ENCODE peak calls at places on chromosome 1, in five cellular contexts. V, W, H, B and X are unnamed samples.
A peak's percentile ranks its signal among the peaks of the same experiment; 100 is the strongest.

GRCh38 chr1:6248798-6249731 is 5.1 kb downstream of the HES3 start:
- DNase-seq in V (peak; percentile 60), W (peak; percentile 67), B (no peak), H (no peak), X (no peak)

GRCh38 chr1:22932803-22933470 is 39.7 kb downstream of the LACTBL1 start:
- DNase-seq in H (peak; percentile 5), V (no peak), B (no peak), W (no peak), X (no peak)

GRCh38 chr1:65150583-65151263 is 2.7 kb downstream of the AK4 start:
- DNase-seq in W (no peak), V (peak; percentile 61), H (no peak), B (no peak), X (no peak)

GRCh38 chr1:56362994-56363770 is 216.2 kb downstream of the PLPP3 start:
- DNase-seq in H (no peak), B (no peak), W (no peak), V (no peak), X (no peak)

GRCh38 chr1:245875581-245876263 is 631.4 kb downstream of the SMYD3 start:
- DNase-seq in W (no peak), V (no peak), H (no peak), B (no peak), X (no peak)

GRCh38 chr1:2523891-2524609 is 2.3 kb downstream of the PANK4 start:
- DNase-seq in W (no peak), H (no peak), B (no peak), V (no peak), X (no peak)

GRCh38 chr1:204924013-204924759 is 53.5 kb downstream of the NFASC start:
- DNase-seq in V (peak; percentile 93), W (no peak), B (no peak), H (no peak), X (no peak)

GRCh38 chr1:59272507-59272906 is 24.4 kb upstream of the FGGY start:
- DNase-seq in H (peak; percentile 55), B (no peak), W (no peak), V (no peak), X (no peak)

GRCh38 chr1:109762039-109762585 is 1.6 kb downstream of the EPS8L3 start:
- DNase-seq in V (no peak), W (peak; percentile 28), B (no peak), H (no peak), X (peak; percentile 7)

GRCh38 chr1:172390620-172391491 is 29.6 kb upstream of the C1orf105 start:
- DNase-seq in H (peak; percentile 44), B (peak; percentile 21), W (peak; percentile 35), V (peak; percentile 46), X (peak; percentile 37)

GRCh38 chr1:193685986-193686385 is 499.6 kb upstream of the B3GALT2 start:
- DNase-seq in W (no peak), V (no peak), H (no peak), B (no peak), X (no peak)

DNA sequence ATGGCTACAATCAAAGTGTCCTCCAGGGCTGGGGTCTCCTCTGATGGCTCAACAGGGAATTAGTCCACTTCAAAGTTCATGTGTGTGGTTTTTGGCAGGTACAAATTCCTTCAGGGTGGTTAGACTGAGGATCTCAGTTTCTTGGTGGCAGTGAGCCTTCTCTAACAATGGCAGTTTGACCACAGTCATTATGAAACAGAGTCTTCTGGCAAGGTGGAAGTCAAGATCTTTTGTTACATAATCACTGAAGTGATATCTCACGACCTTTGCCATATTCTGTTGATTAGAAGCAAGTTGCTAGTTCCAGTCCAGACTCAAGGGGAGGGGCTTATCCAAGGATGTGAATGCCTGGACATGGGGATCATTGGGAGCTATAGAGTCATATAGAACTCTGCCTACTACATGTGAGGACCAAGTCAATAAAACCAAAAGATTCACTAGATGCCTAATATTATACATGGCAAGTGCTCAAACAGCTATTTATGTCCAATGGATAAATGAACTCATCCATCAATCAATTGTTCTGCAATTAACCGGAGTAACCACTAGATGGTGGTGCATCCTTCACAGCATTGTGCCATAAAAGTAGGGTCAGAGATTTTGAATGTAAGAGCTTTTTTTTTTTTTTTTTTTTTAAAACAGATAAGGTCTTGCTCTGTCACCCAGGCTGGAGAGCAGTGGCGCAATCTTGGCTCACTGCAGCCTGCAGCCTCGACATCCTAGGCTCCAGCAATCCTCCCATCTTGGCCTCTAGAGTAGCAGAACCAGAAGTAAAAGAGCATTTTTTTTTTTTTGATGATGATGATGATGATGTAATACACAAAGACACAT is 131.9 kb downstream of the CRB1 start:
- DNase-seq in V (peak; percentile 79), H (peak; percentile 25), B (peak; percentile 59), W (no peak), X (peak; percentile 56)
- TF ChIP-seq CTCF in V (peak; percentile 77), H (peak; percentile 50), B (peak; percentile 83), W (no peak), X (peak; percentile 82)

DNA sequence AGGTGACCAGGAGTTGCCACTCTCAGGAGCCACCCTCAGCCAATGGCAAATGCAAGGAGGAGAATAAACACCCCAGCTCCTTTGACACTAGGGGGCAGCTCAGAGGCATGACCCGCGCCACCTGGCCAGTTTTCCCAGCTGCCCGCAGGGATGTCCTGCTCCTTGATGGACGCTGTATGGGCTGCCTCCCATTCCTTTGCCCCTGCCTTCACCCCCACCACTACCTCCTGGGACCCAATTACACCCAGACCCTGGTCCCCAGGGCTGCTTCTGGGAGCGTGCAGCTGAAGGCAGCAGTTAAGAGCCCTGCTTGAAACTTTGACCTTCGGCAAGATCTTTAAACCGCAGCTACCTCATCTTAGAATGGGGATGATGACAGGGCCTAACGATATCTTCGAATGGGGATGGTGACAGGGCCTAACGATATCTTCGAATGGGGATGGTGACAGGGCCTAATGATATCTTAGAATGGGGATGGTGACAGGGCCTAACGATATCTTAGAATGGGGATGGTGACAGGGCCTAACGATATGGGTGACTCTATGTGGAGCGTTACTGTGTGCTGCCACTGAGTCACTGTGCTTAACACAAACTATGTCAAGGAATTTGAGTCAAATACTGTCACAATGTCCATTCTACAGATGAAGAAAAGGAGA is 163.0 kb upstream of the KAZN start:
- DNase-seq in B (no peak), W (no peak), H (peak; percentile 21), V (peak; percentile 75), X (no peak)
- TF ChIP-seq CTCF in B (no peak), W (no peak), H (no peak), V (peak; percentile 68), X (peak; percentile 60)

GRCh38 chr1:92298573-92299476 is at the start of the genes GLMN and RPAP2:
- DNase-seq in W (peak; percentile 88), B (peak; percentile 58), H (peak; percentile 92), V (peak; percentile 90), X (peak; percentile 89)
- TF ChIP-seq CTCF in W (no peak), B (peak; percentile 17), H (no peak), V (no peak), X (peak; percentile 3)

GRCh38 chr1:54714881-54715492 is 674 bp upstream of the TTC4 start:
- DNase-seq in B (no peak), H (no peak), V (no peak), W (no peak), X (no peak)

GRCh38 chr1:54710841-54711240 is 4.8 kb upstream of the TTC4 start:
- DNase-seq in H (no peak), B (no peak), W (no peak), V (no peak), X (no peak)

GRCh38 chr1:54716299-54717047 is 812 bp downstream of the TTC4 start:
- DNase-seq in W (no peak), V (no peak), H (no peak), B (peak; percentile 67), X (no peak)

GRCh38 chr1:54711536-54711935 is 4.1 kb upstream of the TTC4 start:
- DNase-seq in B (no peak), W (no peak), V (no peak), H (no peak), X (no peak)

GRCh38 chr1:54715493-54716298 is at the start of gene TTC4:
- DNase-seq in W (peak; percentile 89), B (peak; percentile 64), H (peak; percentile 95), V (peak; percentile 93), X (peak; percentile 89)
- TF ChIP-seq CTCF in W (no peak), B (no peak), H (no peak), V (no peak), X (no peak)

GRCh38 chr1:214452152-214452806 is 99.1 kb downstream of the PTPN14 start:
- DNase-seq in V (peak; percentile 64), B (no peak), H (no peak), W (no peak), X (no peak)
- TF ChIP-seq CTCF in V (peak; percentile 62), B (peak; percentile 52), H (no peak), W (no peak), X (no peak)

DNA sequence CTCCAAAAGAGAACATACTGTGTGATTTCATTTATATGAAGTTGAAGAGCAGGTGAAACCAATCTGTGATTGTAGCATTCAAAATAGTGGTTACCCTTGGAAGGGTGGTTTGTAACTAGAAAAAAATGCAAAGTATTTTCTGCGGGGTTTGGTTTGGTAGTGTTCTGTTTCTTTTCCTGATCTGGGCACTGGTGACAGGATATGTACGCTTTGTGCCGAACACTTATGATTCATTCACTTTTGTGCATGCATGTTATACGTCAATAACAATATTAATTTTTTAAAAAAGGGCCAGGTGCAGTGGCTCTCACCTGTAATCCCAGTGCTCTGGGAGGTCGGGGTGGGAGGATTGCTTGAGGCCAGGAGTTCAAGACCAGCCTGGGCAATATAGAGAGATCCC is 63.8 kb downstream of the CD34 start:
- DNase-seq in H (no peak), B (no peak), W (no peak), V (no peak), X (no peak)
- TF ChIP-seq CTCF in H (no peak), B (no peak), W (no peak), V (no peak), X (no peak)

GRCh38 chr1:155934933-155935590 is 849 bp upstream of the KHDC4 start:
- DNase-seq in W (no peak), H (no peak), V (peak; percentile 45), B (no peak), X (peak; percentile 34)

GRCh38 chr1:155932487-155932886 is 1.7 kb downstream of the KHDC4 start:
- DNase-seq in B (no peak), H (no peak), W (no peak), V (no peak), X (no peak)

GRCh38 chr1:155933591-155934096 is 569 bp downstream of the KHDC4 start:
- DNase-seq in V (no peak), H (no peak), B (no peak), W (no peak), X (peak; percentile 54)

GRCh38 chr1:155932085-155932484 is 2.1 kb downstream of the KHDC4 start:
- DNase-seq in W (no peak), B (no peak), V (no peak), H (no peak), X (no peak)

DNA sequence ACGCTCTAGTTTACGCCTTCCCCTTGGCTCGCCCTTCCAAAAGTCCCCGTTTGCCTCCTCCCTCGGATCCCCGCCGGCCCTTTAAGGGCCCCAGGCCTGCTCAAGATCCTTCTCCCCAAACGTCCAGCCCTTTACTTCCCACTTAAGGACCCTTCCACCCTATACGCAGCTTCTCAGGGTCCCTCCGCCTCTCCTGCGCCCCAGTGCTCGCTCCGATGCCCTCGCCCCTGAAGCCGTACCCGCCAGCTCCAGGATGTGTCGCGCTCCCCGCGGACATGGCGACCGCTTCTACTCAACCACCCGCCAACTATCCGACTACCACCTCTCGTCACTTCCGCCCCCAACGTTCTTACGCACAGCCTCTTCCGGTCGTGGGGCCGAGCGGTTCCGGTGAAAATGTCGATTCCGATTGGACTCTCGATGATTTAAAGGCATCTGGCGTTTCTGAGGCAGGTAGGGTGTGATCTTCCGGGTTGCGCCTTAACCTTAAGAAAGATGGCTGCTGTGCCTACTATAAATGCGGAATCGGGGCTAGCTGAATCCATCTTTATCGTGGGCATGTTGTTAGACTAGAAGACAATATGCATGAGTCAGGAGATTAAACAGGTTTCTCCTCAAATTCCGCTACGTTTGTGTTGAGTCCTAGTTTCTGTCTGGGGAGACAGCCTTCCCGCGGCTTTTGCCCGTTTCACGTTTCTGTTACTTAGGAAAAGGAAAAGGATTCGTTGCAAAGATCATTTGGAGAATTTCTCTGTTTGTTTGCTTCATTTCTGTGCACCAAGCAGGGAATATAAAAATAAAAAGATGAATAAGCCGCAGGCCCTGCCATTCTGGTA is at the start of gene KHDC4:
- DNase-seq in V (peak; percentile 99), B (peak; percentile 97), H (peak; percentile 95), W (peak; percentile 95), X (peak; percentile 99)
- TF ChIP-seq CTCF in V (no peak), B (no peak), H (no peak), W (peak; percentile 29), X (no peak)